ENCODE peak calls at places on chromosome 16, in six cellular contexts. C is cardiac muscle cell, A is GM23248, K is ovary, N is thyroid gland, H is osteoblast. J is an unnamed sample. For H3K4me1 and H3K36me3, the result is how much of the 10 kb centered on the place peaks cover.

GRCh38 chr16:74169687-74170522 is 126.7 kb upstream of the PSMD7 start:
- DNase-seq in C (peak), A (peak), K (peak), N (no peak), H (no peak), J (no peak)

GRCh38 chr16:66264311-66265105 is 102.0 kb upstream of the CDH5 start:
- DNase-seq in C (no peak), A (no peak), K (no peak), N (no peak), H (no peak), J (no peak)

GRCh38 chr16:78624349-78624748 is 524.9 kb downstream of the WWOX start:
- DNase-seq in C (no peak), A (no peak), K (no peak), N (no peak), H (no peak), J (no peak)

GRCh38 chr16:70018254-70018653 is 67.1 kb downstream of the CLEC18A start:
- DNase-seq in C (peak), A (peak), K (no peak), N (no peak), H (peak), J (no peak)

GRCh38 chr16:66390346-66391108 is 24.0 kb downstream of the CDH5 start:
- DNase-seq in C (no peak), A (no peak), K (no peak), N (no peak), H (no peak), J (no peak)

GRCh38 chr16:27326738-27327585 is 13.2 kb downstream of the IL4R start:
- DNase-seq in C (peak), A (peak), K (no peak), N (peak), H (peak), J (peak)

GRCh38 chr16:66169817-66170216 is 196.7 kb upstream of the CDH5 start:
- DNase-seq in C (no peak), A (no peak), K (no peak), N (no peak), H (no peak), J (no peak)

GRCh38 chr16:48030926-48031325 is 124.9 kb downstream of the ABCC12 start:
- DNase-seq in C (no peak), A (no peak), K (no peak), N (no peak), H (no peak), J (no peak)

GRCh38 chr16:74936902-74937560 is 47.9 kb downstream of the WDR59 start:
- DNase-seq in C (peak), A (peak), K (no peak), N (no peak), H (peak), J (no peak)

GRCh38 chr16:67565470-67566100 is 3.3 kb downstream of the CTCF start:
- DNase-seq in C (no peak), A (no peak), K (no peak), N (no peak), H (no peak), J (no peak)

GRCh38 chr16:84993926-84994325 is 17.4 kb downstream of the ZDHHC7 start:
- DNase-seq in C (no peak), A (no peak), K (no peak), N (no peak), H (no peak), J (peak)
- H3K4me1 ChIP-seq in C (under half), A (under half), K (under half), N (under half), H (under half), J (under half)

GRCh38 chr16:87365021-87365713 is 18.4 kb downstream of the FBXO31 start:
- DNase-seq in C (no peak), A (no peak), K (no peak), N (no peak), H (no peak), J (no peak)

GRCh38 chr16:87359121-87359520 is 24.5 kb downstream of the FBXO31 start:
- DNase-seq in C (no peak), A (no peak), K (no peak), N (no peak), H (no peak), J (no peak)

GRCh38 chr16:87363771-87364476 is 19.7 kb downstream of the FBXO31 start:
- DNase-seq in C (no peak), A (no peak), K (peak), N (peak), H (peak), J (no peak)

GRCh38 chr16:87360862-87361610 is 22.5 kb downstream of the FBXO31 start:
- DNase-seq in C (no peak), A (no peak), K (no peak), N (no peak), H (peak), J (no peak)

GRCh38 chr16:87361916-87362619 is 21.5 kb downstream of the FBXO31 start:
- DNase-seq in C (no peak), A (no peak), K (no peak), N (no peak), H (no peak), J (no peak)
- H3K36me3 ChIP-seq in C (under half), A (under half), K (under half), N (under half), H (under half), J (under half)

GRCh38 chr16:85132456-85133289 is 20.4 kb upstream of the CIBAR2 start:
- DNase-seq in C (no peak), A (peak), K (no peak), N (no peak), H (peak), J (no peak)
- H3K4me1 ChIP-seq in C (under half), A (under half), K (under half), N (under half), H (under half), J (under half)

DNA sequence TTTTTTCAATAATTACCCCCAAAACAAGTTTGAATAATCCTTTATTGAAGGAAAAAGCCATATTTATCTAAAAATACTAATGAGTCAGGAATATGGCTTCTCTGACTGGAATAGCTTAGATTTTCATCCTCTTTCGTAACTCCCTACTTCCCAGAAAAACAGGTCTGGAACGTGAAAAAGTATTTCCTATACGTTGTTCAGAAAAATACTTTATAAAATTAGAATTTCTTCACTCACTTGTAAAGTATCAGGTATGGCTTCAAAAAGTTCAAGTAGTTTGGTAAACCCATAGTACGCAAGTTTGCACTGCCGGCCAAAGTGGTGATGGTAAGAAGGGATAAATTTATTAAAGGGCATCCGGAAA is 33.7 kb downstream of the MARF1 start:
- DNase-seq in C (peak), A (no peak), K (no peak), N (no peak), H (no peak), J (no peak)
- H3K36me3 ChIP-seq in C (under half), A (under half), K (under half), N (half or more), H (under half), J (under half)

GRCh38 chr16:11561440-11561797 is 25.3 kb downstream of the LITAF start:
- DNase-seq in C (no peak), A (no peak), K (no peak), N (no peak), H (no peak), J (no peak)
- H3K4me1 ChIP-seq in C (under half), A (under half), K (under half), N (under half), H (under half), J (under half)

DNA sequence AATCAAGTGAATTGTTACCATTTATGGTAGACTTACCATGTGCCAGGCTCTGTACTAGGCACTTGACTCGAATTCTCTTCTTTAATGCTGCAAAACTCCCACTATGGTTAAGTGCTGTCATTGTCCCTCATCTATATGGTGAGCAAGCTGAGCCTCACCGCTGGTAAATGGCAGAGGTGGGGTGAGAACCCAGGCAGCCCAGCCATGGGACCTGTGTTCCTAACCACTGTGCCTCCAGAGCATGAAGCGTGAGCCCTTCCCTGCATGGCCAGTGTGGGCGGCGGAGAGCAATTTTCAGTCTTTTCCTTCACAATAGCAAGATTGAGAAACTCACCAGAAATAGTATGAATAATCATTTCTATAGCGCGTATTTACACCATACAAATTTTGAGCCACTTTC is 9.1 kb downstream of the BFAR start:
- DNase-seq in C (no peak), A (peak), K (no peak), N (no peak), H (no peak), J (no peak)
- H3K36me3 ChIP-seq in C (under half), A (under half), K (under half), N (under half), H (under half), J (under half)

GRCh38 chr16:694863-695354 is 4.7 kb upstream of the WDR24 start:
- DNase-seq in C (no peak), A (no peak), K (no peak), N (no peak), H (no peak), J (no peak)

GRCh38 chr16:693766-694165 is 3.6 kb upstream of the WDR24 start:
- DNase-seq in C (no peak), A (no peak), K (no peak), N (no peak), H (no peak), J (no peak)

GRCh38 chr16:694187-694862 is 4.1 kb upstream of the WDR24 start:
- DNase-seq in C (no peak), A (no peak), K (no peak), N (no peak), H (no peak), J (no peak)

GRCh38 chr16:693364-693763 is 3.2 kb upstream of the WDR24 start:
- DNase-seq in C (no peak), A (no peak), K (no peak), N (no peak), H (no peak), J (no peak)

GRCh38 chr16:692356-693108 is 2.3 kb upstream of the WDR24 start:
- DNase-seq in C (no peak), A (no peak), K (no peak), N (no peak), H (no peak), J (no peak)
- H3K4me1 ChIP-seq in C (under half), A (under half), K (under half), N (under half), H (under half), J (under half)

GRCh38 chr16:2175454-2175853 is 19.9 kb downstream of the TRAF7 start:
- DNase-seq in C (no peak), A (no peak), K (no peak), N (no peak), H (no peak), J (no peak)
- H3K36me3 ChIP-seq in C (under half), A (under half), K (under half), N (under half), H (under half), J (under half)

DNA sequence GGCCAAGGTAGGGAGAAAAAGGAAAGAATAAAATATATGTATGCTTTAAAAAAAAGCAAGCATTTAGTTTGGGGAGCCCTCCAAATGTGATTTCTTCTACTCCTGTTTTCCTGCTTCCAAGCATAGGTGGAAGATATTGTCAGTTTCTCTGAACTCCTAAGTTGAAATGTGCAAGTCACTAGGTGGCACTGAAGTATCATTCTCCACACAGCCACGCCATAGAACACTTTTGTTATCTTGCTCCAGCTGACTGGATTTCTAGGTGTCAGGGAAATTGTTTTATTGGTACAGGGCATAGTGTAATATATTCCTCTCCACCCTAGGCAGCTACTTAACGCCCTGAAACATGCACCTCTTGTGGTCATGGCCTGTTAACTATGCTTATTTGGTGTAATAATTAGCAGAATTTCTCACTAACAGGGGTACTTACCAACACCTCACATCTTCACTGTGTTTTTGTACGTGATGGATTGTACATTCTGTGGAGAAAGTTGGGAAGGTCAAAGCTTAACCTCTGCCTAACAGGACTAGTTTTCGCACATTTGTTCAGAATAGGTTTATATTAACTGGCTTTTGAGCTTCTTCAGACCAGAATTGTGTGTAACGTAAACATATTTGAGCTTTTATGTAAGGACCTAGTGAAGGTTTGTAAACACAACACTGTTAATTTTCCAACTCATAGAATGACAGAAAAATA is 69.3 kb downstream of the FTO start:
- DNase-seq in C (peak), A (peak), K (no peak), N (peak), H (no peak), J (no peak)
- H3K4me1 ChIP-seq in C (half or more), A (half or more), K (under half), N (half or more), H (half or more), J (under half)

DNA sequence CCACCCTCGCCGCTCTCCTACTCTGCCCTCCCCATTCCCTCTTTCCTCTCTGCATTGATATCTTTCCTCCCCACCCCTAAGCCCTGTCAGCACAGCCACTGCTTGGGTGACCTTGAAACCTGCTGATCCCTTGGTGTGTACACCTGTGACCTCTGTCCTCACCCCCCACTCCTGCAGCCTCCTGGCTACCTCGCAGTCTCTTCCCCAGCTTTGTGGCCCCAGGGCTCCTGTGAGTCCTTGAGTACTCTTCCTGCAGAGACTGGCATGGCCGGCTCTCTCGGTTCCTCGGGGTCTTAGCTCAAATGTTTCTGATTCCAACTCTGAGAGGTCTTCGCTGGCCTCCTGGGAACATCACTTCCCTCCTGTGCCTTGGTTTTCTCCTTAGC is 31.7 kb downstream of the ADCY7 start:
- DNase-seq in C (no peak), A (no peak), K (no peak), N (peak), H (no peak), J (peak)
- H3K36me3 ChIP-seq in C (under half), A (under half), K (under half), N (under half), H (under half), J (under half)

J was measured in aorta.